ENCODE peak calls at places on chromosomes 16 and 17, in eight cellular contexts. R, M, J, N, T, E, F and X are unnamed samples.

GRCh38 chr16:22784690-22785214 is 29.2 kb upstream of the HS3ST2 start:
- DNase-seq in J (no peak), M (peak), E (no peak), F (no peak), N (no peak), R (no peak), T (no peak), X (no peak)

GRCh38 chr17:4790705-4791088 is 1.9 kb downstream of the GLTPD2 start:
- DNase-seq in R (no peak), T (no peak), F (no peak), N (no peak), M (no peak), J (no peak), E (no peak), X (no peak)

GRCh38 chr17:33039874-33040273 is 48.2 kb downstream of the SPACA3 start:
- DNase-seq in R (no peak), E (no peak), N (no peak), T (no peak), M (no peak), J (no peak), F (peak), X (no peak)

GRCh38 chr17:7884581-7885356 is 3.8 kb upstream of the CHD3 start:
- DNase-seq in F (no peak), T (peak), M (no peak), J (no peak), R (no peak), N (no peak), E (peak), X (no peak)

GRCh38 chr16:56874800-56875199 is 9.8 kb downstream of the SLC12A3 start:
- DNase-seq in E (peak), M (no peak), F (no peak), R (no peak), J (no peak), N (no peak), T (no peak), X (no peak)

GRCh38 chr17:19306160-19307111 is 56.1 kb downstream of the B9D1 start:
- DNase-seq in N (no peak), J (peak), E (no peak), F (no peak), R (peak), T (peak), M (peak), X (no peak)

GRCh38 chr16:11356573-11357331 is 11.5 kb downstream of the RMI2 start:
- DNase-seq in J (no peak), T (peak), R (no peak), N (peak), M (peak), E (peak), F (peak), X (no peak)

GRCh38 chr16:912684-913613 is 57.8 kb downstream of the LMF1 start:
- DNase-seq in M (no peak), N (no peak), F (no peak), E (no peak), T (no peak), R (peak), J (no peak), X (no peak)

GRCh38 chr17:38724337-38724988 is 5.7 kb upstream of the CISD3 start:
- DNase-seq in J (no peak), N (no peak), R (peak), F (no peak), E (no peak), T (no peak), M (no peak), X (no peak)

GRCh38 chr17:76826290-76827138 is 41.7 kb upstream of the MGAT5B start:
- DNase-seq in T (no peak), E (no peak), F (no peak), R (no peak), J (no peak), M (peak), N (no peak), X (no peak)

GRCh38 chr17:50482516-50482915 is 3.9 kb downstream of the RSAD1 start:
- DNase-seq in N (peak), T (peak), M (peak), R (peak), F (peak), J (peak), E (peak), X (peak)

GRCh38 chr16:56679813-56680212 is 2.5 kb upstream of the MT1X start:
- DNase-seq in J (no peak), N (no peak), F (no peak), R (no peak), E (no peak), T (no peak), M (peak), X (no peak)